ENCODE peak calls at places on chromosomes 13 and 19, in four cellular contexts. Z, N, P and X are unnamed samples.

GRCh38 chr13:112721198-112722104 is 31.6 kb downstream of the ATP11A start:
- DNase-seq in Z (no peak), N (no peak), P (no peak), X (no peak)

GRCh38 chr13:50697746-50698526 is 145.6 kb downstream of the DLEU7 start:
- DNase-seq in Z (no peak), N (no peak), P (no peak), X (no peak)

GRCh38 chr19:49114630-49115363 is 627 bp downstream of the LIN7B start:
- DNase-seq in Z (peak), N (peak), P (no peak), X (no peak)

GRCh38 chr13:35771898-35772297 is 295.4 kb upstream of the MAB21L1 start:
- DNase-seq in Z (no peak), N (no peak), P (peak), X (peak)

GRCh38 chr19:7109678-7110289 is 40.3 kb downstream of the ZNF557 start:
- DNase-seq in Z (no peak), N (no peak), P (no peak), X (no peak)

GRCh38 chr19:12156254-12157058 is at the start of gene ZNF625:
- DNase-seq in Z (no peak), N (peak), P (peak), X (peak)

GRCh38 chr19:48274173-48274572 is 4.3 kb downstream of the ZNF114 start:
- DNase-seq in Z (no peak), N (no peak), P (no peak), X (no peak)

GRCh38 chr13:22103628-22104027 is 432.8 kb downstream of the FGF9 start:
- DNase-seq in Z (no peak), N (no peak), P (no peak), X (no peak)

GRCh38 chr13:108121406-108121805 is 93.9 kb downstream of the LIG4 start:
- DNase-seq in Z (no peak), N (no peak), P (no peak), X (no peak)

GRCh38 chr13:41562541-41563178 is 105.3 kb downstream of the RGCC start:
- DNase-seq in Z (no peak), N (no peak), P (no peak), X (no peak)

GRCh38 chr13:41352935-41353801 is 42.1 kb downstream of the NAA16 start:
- DNase-seq in Z (peak), N (no peak), P (peak), X (peak)

GRCh38 chr13:113932060-113932459 is 41.8 kb downstream of the C13orf46 start:
- DNase-seq in Z (no peak), N (no peak), P (no peak), X (no peak)

GRCh38 chr13:97879646-97880297 is 73.7 kb upstream of the IPO5 start:
- DNase-seq in Z (no peak), N (no peak), P (peak), X (peak)

GRCh38 chr19:55255618-55256423 is 3.0 kb downstream of the PPP6R1 start:
- DNase-seq in Z (no peak), N (peak), P (no peak), X (no peak)

GRCh38 chr13:106383791-106384190 is 151.7 kb downstream of the EFNB2 start:
- DNase-seq in Z (no peak), N (no peak), P (no peak), X (no peak)

GRCh38 chr19:35756373-35757230 is at the start of gene HSPB6:
- DNase-seq in Z (no peak), N (peak), P (no peak), X (peak)

GRCh38 chr13:113771709-113772331 is 12.8 kb downstream of the TMEM255B start:
- DNase-seq in Z (no peak), N (no peak), P (no peak), X (no peak)

GRCh38 chr13:113918580-113918979 is 54.7 kb upstream of the GAS6 start:
- DNase-seq in Z (no peak), N (no peak), P (no peak), X (no peak)

GRCh38 chr13:73364706-73365105 is 305.9 kb downstream of the KLF5 start:
- DNase-seq in Z (no peak), N (no peak), P (no peak), X (no peak)

GRCh38 chr13:113437408-113438010 is 15.8 kb downstream of the ADPRHL1 start:
- DNase-seq in Z (no peak), N (no peak), P (no peak), X (no peak)

GRCh38 chr13:80251403-80251802 is 89.5 kb downstream of the SPRY2 start:
- DNase-seq in Z (peak), N (no peak), P (no peak), X (peak)

GRCh38 chr19:10744848-10745293 is 27.0 kb downstream of the DNM2 start:
- DNase-seq in Z (no peak), N (peak), P (no peak), X (no peak)

GRCh38 chr19:14370169-14370998 is 10.9 kb upstream of the ADGRE5 start:
- DNase-seq in Z (no peak), N (no peak), P (no peak), X (no peak)

GRCh38 chr13:80265348-80265747 is 75.6 kb downstream of the SPRY2 start:
- DNase-seq in Z (no peak), N (no peak), P (no peak), X (no peak)

GRCh38 chr19:38692458-38693379 is 45.3 kb downstream of the ACTN4 start:
- DNase-seq in Z (no peak), N (no peak), P (no peak), X (no peak)

GRCh38 chr19:37977992-37978391 is 71.0 kb downstream of the SIPA1L3 start:
- DNase-seq in Z (no peak), N (no peak), P (no peak), X (no peak)

GRCh38 chr13:45847554-45848224 is 3.9 kb downstream of the SIAH3 start:
- DNase-seq in Z (no peak), N (peak), P (no peak), X (no peak)

GRCh38 chr13:19810996-19811881 is 28.5 kb upstream of the PSPC1 start:
- DNase-seq in Z (no peak), N (no peak), P (no peak), X (no peak)

GRCh38 chr19:925912-926594 is at the start of gene ARID3A:
- DNase-seq in Z (peak), N (no peak), P (no peak), X (no peak)